ENCODE peak calls at places on chromosome 6, in four cellular contexts. G is HCT116, P is HepG2, X is K562. V is an unnamed sample. For H3K4me1, the result is how much of the 10 kb centered on the place peaks cover.

GRCh38 chr6:105739764-105740163 is 336.9 kb upstream of the PREP start:
- DNase-seq in G (no peak), P (no peak), X (no peak), V (no peak)

GRCh38 chr6:62075869-62076268 is 210.2 kb downstream of the KHDRBS2 start:
- DNase-seq in G (no peak), P (no peak), X (no peak), V (no peak)

GRCh38 chr6:84762220-84762940 is 2.0 kb downstream of the TBX18 start:
- DNase-seq in G (no peak), P (no peak), X (peak), V (no peak)

GRCh38 chr6:26342106-26342999 is 22.6 kb upstream of the BTN3A2 start:
- DNase-seq in G (no peak), P (no peak), X (no peak), V (no peak)

GRCh38 chr6:163837681-163838431 is 423.3 kb downstream of the QKI start:
- DNase-seq in G (no peak), P (no peak), X (no peak), V (no peak)

GRCh38 chr6:149323925-149324324 is 6.4 kb downstream of the TAB2 start:
- DNase-seq in G (no peak), P (no peak), X (no peak), V (no peak)

GRCh38 chr6:30037182-30037788 is 23.8 kb upstream of the POLR1H start:
- DNase-seq in G (no peak), P (peak), X (peak), V (no peak)

GRCh38 chr6:158789115-158789917 is 29.9 kb downstream of the EZR start:
- DNase-seq in G (no peak), P (no peak), X (no peak), V (no peak)

GRCh38 chr6:111564482-111564945 is 41.2 kb downstream of the TRAF3IP2 start:
- DNase-seq in G (no peak), P (no peak), X (no peak), V (no peak)

GRCh38 chr6:151285121-151285520 is 45.4 kb downstream of the AKAP12 start:
- DNase-seq in G (no peak), P (no peak), X (no peak), V (no peak)

GRCh38 chr6:40755749-40756452 is 168.7 kb upstream of the LRFN2 start:
- DNase-seq in G (no peak), P (no peak), X (no peak), V (no peak)

GRCh38 chr6:24738732-24739131 is 19.8 kb upstream of the C6orf62 start:
- DNase-seq in G (no peak), P (no peak), X (no peak), V (no peak)

DNA sequence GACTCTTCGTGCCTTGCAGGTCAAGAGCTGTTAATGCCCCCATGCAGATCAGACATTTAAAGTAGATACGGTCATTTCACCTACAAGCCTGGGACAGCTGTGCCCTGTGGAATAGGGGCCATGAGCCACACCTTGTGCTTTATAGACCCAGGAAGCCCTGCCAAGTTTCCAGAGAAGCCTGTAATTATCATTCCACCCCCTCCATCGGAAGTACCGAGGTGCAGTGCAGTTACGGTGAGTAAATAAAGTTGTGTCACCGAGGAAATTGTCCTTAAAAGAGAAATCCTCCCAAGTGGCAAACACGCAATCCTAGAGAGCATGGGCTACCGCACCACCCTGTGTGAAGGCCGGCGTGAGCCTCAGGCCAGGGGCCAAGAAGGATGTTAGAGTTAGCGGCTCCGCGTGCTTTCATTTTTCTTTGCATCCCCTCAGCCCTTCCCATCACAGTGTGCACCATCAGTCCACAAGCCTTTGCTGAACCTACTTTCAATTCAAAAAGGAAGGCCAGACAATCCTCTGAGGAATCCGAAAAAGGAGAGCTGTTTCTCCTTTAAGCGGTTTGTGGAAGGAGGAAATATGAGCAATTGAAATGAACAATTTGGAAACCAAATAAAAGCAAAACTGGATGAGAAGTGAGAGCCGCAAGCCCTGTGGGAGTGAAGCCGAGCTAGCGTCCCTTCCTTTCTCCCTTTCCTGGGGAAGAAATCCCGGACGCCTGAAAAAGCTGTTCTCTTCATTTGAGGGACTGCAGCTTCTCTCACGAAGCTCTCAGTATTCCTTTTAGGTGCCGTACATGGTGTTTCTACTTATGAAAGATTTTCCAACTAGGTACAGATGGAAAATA is 183.3 kb upstream of the PDE10A start:
- DNase-seq in G (no peak), P (no peak), X (no peak), V (no peak)
- TF ChIP-seq TCF7L2 in G (no peak), P (no peak), X (no peak), V (peak)

DNA sequence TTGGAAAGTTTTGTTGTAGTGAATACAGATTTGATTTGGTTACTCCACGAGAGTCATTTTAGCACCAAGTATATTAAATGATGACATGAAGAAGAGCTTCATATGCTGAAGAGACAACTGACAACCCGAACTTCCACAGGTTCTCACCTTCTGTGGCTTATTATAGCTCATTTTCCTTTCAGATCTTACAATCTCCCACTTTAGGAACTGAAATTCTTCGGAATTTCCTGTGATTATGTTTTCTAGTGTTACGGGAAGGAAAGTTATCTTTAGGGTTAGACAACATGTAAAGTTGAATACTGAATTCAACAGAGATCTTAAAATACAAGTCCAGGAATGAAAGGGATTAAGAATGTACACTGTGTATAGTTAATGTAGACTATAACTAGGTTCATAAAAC is 49.6 kb upstream of the TXNDC5 start:
- DNase-seq in G (no peak), P (no peak), X (no peak), V (no peak)
- H3K4me1 ChIP-seq in G (under half), P (under half), X (under half), V (under half)

GRCh38 chr6:37524025-37524647 is 24.4 kb upstream of the CCDC167 start:
- DNase-seq in G (no peak), P (no peak), X (no peak), V (no peak)
- TF ChIP-seq TCF7L2 in G (no peak), P (no peak), X (no peak), V (no peak)

DNA sequence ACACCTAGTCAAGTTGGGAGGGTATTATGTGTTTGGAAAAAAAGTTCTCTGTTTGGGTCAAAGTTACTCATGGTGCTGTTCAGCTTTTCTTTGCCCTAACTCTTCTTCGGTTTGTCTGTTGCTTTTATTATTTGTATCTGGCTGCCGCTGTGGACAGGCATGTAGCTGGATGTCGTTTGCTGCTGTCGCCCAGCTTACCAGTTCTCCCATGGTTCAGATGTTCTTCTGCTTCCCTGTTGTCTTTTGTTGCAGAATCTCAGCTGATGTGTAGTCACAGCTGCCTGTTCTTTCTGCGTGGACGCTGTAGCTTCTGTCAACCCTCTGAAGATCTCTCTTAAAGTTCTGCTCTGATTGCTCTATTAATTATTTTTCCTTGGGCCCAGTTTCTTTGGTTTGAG is 8.0 kb downstream of the IGF2R start:
- DNase-seq in G (no peak), P (no peak), X (no peak), V (no peak)
- H3K4me1 ChIP-seq in G (under half), P (half or more), X (half or more), V (half or more)

DNA sequence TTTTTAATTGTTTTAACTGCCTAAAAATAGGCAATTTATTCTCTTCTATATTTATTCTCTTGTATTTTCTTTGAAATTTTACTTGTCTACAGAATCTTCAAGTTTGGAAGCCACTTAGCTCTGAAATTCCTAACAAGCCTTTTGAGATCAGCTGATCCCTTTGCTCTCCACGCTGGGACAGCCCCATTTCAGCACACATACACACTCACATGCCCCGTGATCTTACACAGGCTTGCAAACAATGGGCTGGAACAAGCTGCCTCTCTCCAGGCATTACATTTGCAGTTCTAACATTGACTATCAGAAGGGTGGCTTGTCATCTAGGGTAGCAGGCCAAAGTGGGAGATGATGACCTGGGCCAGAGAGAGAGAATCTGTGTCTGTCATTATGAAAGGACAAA is 62.1 kb upstream of the RAB32 start:
- DNase-seq in G (no peak), P (no peak), X (no peak), V (no peak)
- TF ChIP-seq TCF7L2 in G (no peak), P (no peak), X (no peak), V (no peak)

DNA sequence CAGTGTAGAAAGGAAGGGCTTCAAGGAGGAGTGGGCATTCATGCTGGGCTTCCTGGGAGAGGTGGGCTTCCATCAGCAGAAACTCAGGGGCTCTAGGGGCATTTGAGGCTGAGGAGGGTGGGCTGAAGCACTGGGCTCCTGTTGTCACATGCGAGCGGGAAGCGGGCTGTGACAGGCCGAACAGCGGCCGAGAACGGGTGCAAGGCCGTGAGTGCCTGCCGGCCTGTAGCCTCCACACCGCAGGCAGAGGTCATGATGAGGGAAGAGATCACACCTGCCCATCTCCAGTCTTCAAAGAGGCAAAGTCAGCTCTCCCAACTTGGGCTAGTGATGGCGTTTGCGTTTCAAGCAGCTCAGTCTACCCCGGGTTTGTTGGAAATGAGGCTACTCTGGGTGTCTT is 880 bp downstream of the TTLL2 start:
- DNase-seq in G (no peak), P (no peak), X (no peak), V (no peak)
- H3K4me1 ChIP-seq in G (under half), P (under half), X (under half), V (under half)

DNA sequence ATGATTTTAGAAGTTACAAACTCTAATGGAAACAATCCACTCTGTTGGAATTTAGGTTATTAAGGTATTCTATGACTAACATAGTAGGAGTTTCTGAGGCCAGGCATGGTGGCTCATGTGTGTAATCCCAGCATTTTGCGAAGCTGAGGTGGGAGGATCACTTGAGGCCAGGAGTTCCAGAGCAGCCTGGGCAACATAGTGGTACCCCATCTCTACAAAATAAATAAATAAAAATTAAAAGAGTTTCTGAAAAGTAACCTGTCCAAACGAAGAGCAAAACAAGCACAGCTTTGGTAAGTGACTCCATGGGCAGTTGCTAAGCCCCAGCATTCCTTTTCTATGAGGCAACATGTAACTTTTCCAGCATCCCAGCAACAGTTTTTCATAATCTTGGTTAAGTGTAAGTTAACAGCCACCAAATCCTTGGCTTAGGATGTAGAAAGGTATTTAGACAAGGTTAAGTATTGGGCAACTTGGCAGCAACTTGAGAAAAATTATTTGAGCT is 86.3 kb downstream of the SOX4 start:
- DNase-seq in G (no peak), P (no peak), X (no peak), V (no peak)
- TF ChIP-seq TCF7L2 in G (no peak), P (no peak), X (no peak), V (no peak)

V was measured in Panc1.